ENCODE peak calls at places on chromosomes 13 and 19, in seven cellular contexts. Q is hepatocyte, E is PC-3, N is neural progenitor cell, M is HCT116, S is GM23338, O is GM23248. P is an unnamed sample.

GRCh38 chr19:30450945-30451344 is 78.8 kb downstream of the ZNF536 start:
- DNase-seq in S (no peak), N (peak; percentile 10), M (no peak), Q (no peak), E (no peak), O (peak; percentile 50), P (no peak)

GRCh38 chr19:27918818-27919217 is 1294.1 kb downstream of the UQCRFS1 start:
- DNase-seq in O (no peak), S (no peak), E (no peak), Q (no peak), M (no peak), N (no peak), P (no peak)

GRCh38 chr13:57191667-57192066 is 24.7 kb downstream of the PRR20E start:
- DNase-seq in E (no peak), N (no peak), O (no peak), M (no peak), Q (no peak), S (no peak), P (no peak)

GRCh38 chr19:33374406-33374703 is 846 bp downstream of the CEBPG start:
- DNase-seq in E (peak; percentile 13), S (no peak), O (peak; percentile 65), M (no peak), Q (no peak), N (peak; percentile 41), P (no peak)

GRCh38 chr13:41716236-41716635 is 244.7 kb downstream of the VWA8 start:
- DNase-seq in M (no peak), E (no peak), S (no peak), Q (no peak), N (no peak), O (no peak), P (no peak)

GRCh38 chr13:26529441-26529840 is 28.0 kb upstream of the WASF3 start:
- DNase-seq in N (peak; percentile 78), Q (peak; percentile 77), M (no peak), E (peak; percentile 60), O (peak; percentile 66), S (peak; percentile 78), P (peak; percentile 61)

GRCh38 chr13:88526186-88526852 is 855.1 kb downstream of the SLITRK5 start:
- DNase-seq in E (no peak), Q (no peak), S (peak; percentile 83), M (no peak), O (no peak), N (peak; percentile 60), P (no peak)

GRCh38 chr13:109789262-109789661 is 2.9 kb upstream of the IRS2 start:
- DNase-seq in O (no peak), M (no peak), N (no peak), S (no peak), Q (no peak), E (no peak), P (no peak)

GRCh38 chr19:16821081-16821480 is 8.1 kb upstream of the SIN3B start:
- DNase-seq in Q (no peak), O (no peak), E (peak; percentile 38), N (no peak), S (no peak), M (no peak), P (no peak)

GRCh38 chr19:33428627-33429013 is 55.1 kb downstream of the CEBPG start:
- DNase-seq in O (no peak), N (no peak), E (no peak), M (no peak), S (no peak), Q (no peak), P (no peak)

GRCh38 chr19:18093439-18094161 is 4.0 kb upstream of the MAST3 start:
- DNase-seq in E (peak; percentile 41), N (no peak), O (peak; percentile 56), S (peak; percentile 68), Q (no peak), M (peak; percentile 64), P (no peak)

GRCh38 chr19:48445606-48446481 is at the start of gene GRWD1:
- DNase-seq in E (peak; percentile 94), M (peak; percentile 95), Q (peak; percentile 96), O (peak; percentile 97), S (peak; percentile 98), N (peak; percentile 97), P (peak; percentile 96)

GRCh38 chr13:52599853-52600603 is 42.2 kb upstream of the HNRNPA1L2 start:
- DNase-seq in S (peak; percentile 75), M (no peak), N (peak; percentile 71), O (peak; percentile 67), E (no peak), Q (peak; percentile 57), P (peak; percentile 22)

GRCh38 chr19:42850981-42851717 is 28.4 kb downstream of the PSG1 start:
- DNase-seq in E (peak; percentile 92), Q (no peak), N (no peak), O (peak; percentile 98), M (peak; percentile 18), S (no peak), P (no peak)

GRCh38 chr19:29076161-29076560 is 136.8 kb downstream of the UQCRFS1 start:
- DNase-seq in E (no peak), M (no peak), S (no peak), Q (no peak), O (no peak), N (no peak), P (no peak)

GRCh38 chr19:33638167-33639033 is 16.6 kb downstream of the CHST8 start:
- DNase-seq in E (no peak), M (no peak), S (peak; percentile 76), N (no peak), Q (no peak), O (no peak), P (no peak)

GRCh38 chr19:17910776-17911360 is 21.9 kb upstream of the CCDC124 start:
- DNase-seq in Q (no peak), M (no peak), O (no peak), N (no peak), E (no peak), S (no peak), P (no peak)

GRCh38 chr13:81106348-81106747 is 765.4 kb upstream of the SPRY2 start:
- DNase-seq in O (no peak), N (no peak), S (no peak), E (no peak), Q (peak; percentile 45), M (no peak), P (no peak)

GRCh38 chr13:43094901-43095300 is 71.5 kb downstream of the DNAJC15 start:
- DNase-seq in S (no peak), O (peak; percentile 23), Q (no peak), M (no peak), N (no peak), E (no peak), P (peak; percentile 17)

DNA sequence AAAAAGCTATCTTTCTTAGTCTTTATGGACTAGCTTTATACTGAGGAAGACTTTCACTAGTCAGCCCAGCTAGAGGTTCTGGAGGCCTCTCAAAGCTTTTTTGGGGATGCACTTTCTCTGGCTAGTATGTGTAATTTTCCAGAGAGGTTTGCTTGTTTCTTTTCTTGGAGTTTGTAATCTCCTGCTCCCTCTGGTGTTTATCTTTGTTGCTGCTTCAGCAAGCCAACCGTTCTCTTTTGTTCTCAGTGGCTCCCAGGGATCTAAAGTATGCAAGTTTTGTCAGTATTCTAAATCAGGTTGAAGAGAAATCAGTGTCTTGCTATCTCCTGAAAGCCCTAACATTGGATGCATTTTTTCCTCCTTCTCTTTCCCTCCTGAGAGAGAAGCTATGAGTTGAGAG is 121.1 kb upstream of the MYO16 start:
- DNase-seq in Q (peak; percentile 43), S (peak; percentile 79), N (peak; percentile 77), E (peak; percentile 15), M (peak; percentile 16), O (peak; percentile 15), P (no peak)
- TF ChIP-seq EZH2phosphoT487 in Q (no peak), S (no peak), N (no peak), E (no peak), M (no peak), O (no peak), P (no peak)

DNA sequence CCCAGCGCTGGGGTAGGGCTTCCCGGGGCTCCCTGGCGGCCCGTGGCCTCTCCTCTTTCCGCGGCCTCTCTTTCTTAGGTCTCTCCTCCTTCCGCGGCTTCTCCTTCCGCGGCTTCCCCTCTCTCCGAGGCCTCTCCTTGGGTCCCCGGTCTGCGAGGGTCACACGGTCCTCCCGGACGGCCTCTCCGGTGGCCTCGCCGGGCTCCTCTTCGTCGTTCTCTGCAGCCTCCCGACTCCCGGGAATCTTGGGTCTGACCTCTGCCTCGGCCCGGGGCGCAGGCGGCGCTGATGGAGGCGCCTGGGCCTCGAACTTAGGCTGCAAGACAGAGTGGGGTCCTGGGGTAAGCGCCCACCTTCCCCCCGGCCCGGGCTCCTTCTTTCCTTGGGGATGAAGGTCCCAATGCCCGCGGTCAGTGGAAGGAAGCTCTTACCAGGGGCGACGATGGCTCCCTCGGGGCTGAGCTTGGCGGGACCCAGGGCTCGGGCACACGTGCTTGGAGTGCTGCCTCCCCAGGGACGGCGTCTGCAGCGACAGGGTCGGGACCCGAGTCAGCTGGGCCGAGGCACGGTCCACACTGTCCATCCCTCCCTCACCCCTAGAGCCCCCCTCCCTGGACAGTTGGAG is 3.5 kb downstream of the AMH start:
- DNase-seq in S (peak; percentile 58), Q (no peak), O (no peak), M (no peak), E (no peak), N (peak; percentile 16), P (no peak)
- TF ChIP-seq EZH2 in S (no peak), Q (no peak), O (peak; percentile 38), M (no peak), E (no peak), N (no peak), P (no peak)

DNA sequence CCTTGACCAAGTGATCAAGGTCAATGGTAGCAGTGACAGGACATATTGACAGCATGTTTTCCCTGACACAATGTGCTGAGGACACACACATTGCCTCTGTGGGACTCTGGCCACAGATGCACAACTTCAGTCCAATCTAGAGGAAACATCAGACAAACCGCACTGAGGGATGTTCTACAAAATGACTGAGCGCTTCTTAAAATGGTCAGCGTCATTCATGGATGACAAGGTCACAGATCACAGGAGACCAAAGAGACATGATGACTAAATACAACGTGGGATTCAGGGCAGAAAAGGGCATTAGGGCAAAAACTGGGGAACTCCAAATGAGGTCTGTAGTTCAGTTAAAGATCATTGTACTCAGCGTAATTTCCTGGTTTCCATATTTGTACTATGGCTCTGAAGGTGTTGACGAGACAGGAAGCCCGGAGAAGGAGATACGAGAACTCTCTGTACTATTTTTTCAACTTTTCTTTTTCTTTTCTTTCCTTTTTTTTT is 20.6 kb downstream of the PBX4 start:
- DNase-seq in S (no peak), N (no peak), Q (no peak), M (no peak), O (no peak), E (no peak), P (no peak)
- TF ChIP-seq EZH2phosphoT487 in S (no peak), N (no peak), Q (no peak), M (no peak), O (no peak), E (no peak), P (no peak)

GRCh38 chr13:94701313-94702180 is 10.8 kb downstream of the SOX21 start:
- DNase-seq in M (no peak), N (no peak), Q (no peak), E (no peak), S (peak; percentile 43), O (no peak), P (no peak)

GRCh38 chr13:94703721-94704314 is 8.5 kb downstream of the SOX21 start:
- DNase-seq in E (no peak), O (no peak), N (peak; percentile 21), M (no peak), S (peak; percentile 25), Q (no peak), P (no peak)

GRCh38 chr13:94702181-94703041 is 9.9 kb downstream of the SOX21 start:
- DNase-seq in E (no peak), M (no peak), Q (no peak), O (no peak), S (peak; percentile 55), N (peak; percentile 51), P (no peak)

GRCh38 chr13:94704347-94705080 is 7.8 kb downstream of the SOX21 start:
- DNase-seq in E (peak; percentile 30), Q (no peak), N (peak; percentile 26), O (no peak), M (no peak), S (peak; percentile 58), P (no peak)

GRCh38 chr13:94703271-94703670 is 9.1 kb downstream of the SOX21 start:
- DNase-seq in Q (no peak), O (no peak), S (peak; percentile 43), E (no peak), N (no peak), M (no peak), P (no peak)
- TF ChIP-seq EZH2 in Q (no peak), O (no peak), S (no peak), E (no peak), N (no peak), M (no peak), P (no peak)